ENCODE peak calls at places on chromosomes 3 and 15, in six cellular contexts. G, F, M, L, C and K are unnamed samples.

GRCh38 chr3:16301490-16301889 is 36.5 kb downstream of the OXNAD1 start:
- DNase-seq in C (no peak), L (no peak), G (no peak), M (no peak), F (no peak), K (no peak)

GRCh38 chr3:54857343-54857742 is 70.5 kb downstream of the LRTM1 start:
- DNase-seq in C (no peak), G (no peak), L (no peak), M (no peak), F (peak), K (no peak)

GRCh38 chr15:70265466-70265978 is 167.8 kb upstream of the TLE3 start:
- DNase-seq in C (no peak), G (no peak), L (no peak), M (no peak), F (no peak), K (no peak)

GRCh38 chr3:61743067-61743466 is 181.7 kb downstream of the PTPRG start:
- DNase-seq in F (no peak), L (no peak), G (no peak), M (no peak), C (no peak), K (no peak)

GRCh38 chr3:161409069-161409468 is 37.8 kb upstream of the SPTSSB start:
- DNase-seq in L (no peak), M (peak), C (peak), G (peak), F (peak), K (no peak)

GRCh38 chr3:46986782-46987484 is 7.5 kb downstream of the NBEAL2 start:
- DNase-seq in F (no peak), M (no peak), L (no peak), G (no peak), C (no peak), K (no peak)

GRCh38 chr3:52471371-52472238 is 16.2 kb downstream of the NISCH start:
- DNase-seq in C (peak), F (peak), L (peak), M (peak), G (no peak), K (no peak)

GRCh38 chr3:126550488-126551051 is 8.2 kb downstream of the C3orf22 start:
- DNase-seq in L (no peak), G (no peak), F (no peak), M (no peak), C (no peak), K (no peak)

GRCh38 chr15:62571072-62571471 is 406.0 kb upstream of the C2CD4B start:
- DNase-seq in C (no peak), G (no peak), M (no peak), F (no peak), L (no peak), K (no peak)

GRCh38 chr3:170321326-170322034 is 36.0 kb upstream of the SKIL start:
- DNase-seq in L (no peak), G (no peak), M (no peak), F (no peak), C (no peak), K (no peak)

GRCh38 chr3:56881035-56881575 is 79.4 kb upstream of the ARHGEF3 start:
- DNase-seq in C (no peak), G (no peak), L (no peak), M (no peak), F (no peak), K (no peak)

GRCh38 chr3:107431048-107431297 is 53.7 kb downstream of the CCDC54 start:
- DNase-seq in C (peak), G (no peak), M (peak), L (peak), F (peak), K (no peak)

GRCh38 chr3:147758786-147759185 is 349.6 kb downstream of the ZIC1 start:
- DNase-seq in L (no peak), F (no peak), M (peak), G (no peak), C (no peak), K (no peak)

GRCh38 chr15:58362262-58362922 is 69.4 kb upstream of the LIPC start:
- DNase-seq in F (no peak), M (no peak), C (no peak), G (no peak), L (no peak), K (no peak)

GRCh38 chr15:101314301-101314700 is 19.3 kb upstream of the SNRPA1 start:
- DNase-seq in L (no peak), C (no peak), G (no peak), F (no peak), M (no peak), K (no peak)

GRCh38 chr15:97023131-97023844 is 692.8 kb downstream of the NR2F2 start:
- DNase-seq in G (no peak), M (peak), L (no peak), F (no peak), C (no peak), K (no peak)

GRCh38 chr15:62769604-62770003 is 272.9 kb upstream of the TPM1 start:
- DNase-seq in C (no peak), L (no peak), G (peak), M (peak), F (peak), K (peak)

GRCh38 chr3:168094877-168095610 is 680 bp downstream of the GOLIM4 start:
- DNase-seq in M (peak), L (peak), G (peak), F (peak), C (peak), K (no peak)

GRCh38 chr15:58947179-58947578 is 13.7 kb upstream of the SLTM start:
- DNase-seq in C (no peak), F (no peak), G (no peak), M (peak), L (no peak), K (no peak)

GRCh38 chr3:170040283-170040907 is 2.6 kb downstream of the GPR160 start:
- DNase-seq in L (peak), F (no peak), C (no peak), G (no peak), M (no peak), K (no peak)

GRCh38 chr3:9831253-9831652 is 12.6 kb downstream of the RPUSD3 start:
- DNase-seq in C (no peak), G (no peak), M (no peak), L (no peak), F (no peak), K (no peak)

GRCh38 chr3:99544819-99545281 is 93.5 kb upstream of the COL8A1 start:
- DNase-seq in L (no peak), M (peak), G (no peak), C (no peak), F (no peak), K (no peak)

GRCh38 chr3:135565481-135565880 is 400.0 kb upstream of the PPP2R3A start:
- DNase-seq in C (no peak), M (no peak), G (no peak), L (no peak), F (no peak), K (no peak)